ENCODE peak calls at places on chromosome 17, in four cellular contexts. One of them, this sample, is unnamed.

GRCh38 chr17:4498461-4499397 is at the start of gene SPNS2:
- DNase-seq in adrenal gland: peak
- DNase-seq in lower leg skin: no peak
- DNase-seq in stomach: peak
- DNase-seq in this sample: peak

GRCh38 chr17:4420692-4421131 is 13.0 kb upstream of the SPNS3 start:
- DNase-seq in stomach: peak
- DNase-seq in lower leg skin: no peak
- DNase-seq in adrenal gland: peak
- DNase-seq in this sample: peak

GRCh38 chr17:53032861-53033271 is 789.9 kb upstream of the KIF2B start:
- DNase-seq in stomach: no peak
- DNase-seq in adrenal gland: no peak
- DNase-seq in lower leg skin: no peak
- DNase-seq in this sample: no peak

GRCh38 chr17:79258843-79259242 is 184.2 kb downstream of the ENGASE start:
- DNase-seq in lower leg skin: no peak
- DNase-seq in stomach: no peak
- DNase-seq in adrenal gland: no peak
- DNase-seq in this sample: no peak

GRCh38 chr17:78291944-78292910 is 60.8 kb downstream of the TMEM235 start:
- DNase-seq in adrenal gland: no peak
- DNase-seq in lower leg skin: no peak
- DNase-seq in stomach: no peak
- DNase-seq in this sample: peak

GRCh38 chr17:41098476-41098875 is 534 bp upstream of the KRTAP4-8 start:
- DNase-seq in adrenal gland: no peak
- DNase-seq in lower leg skin: no peak
- DNase-seq in stomach: no peak
- DNase-seq in this sample: no peak

GRCh38 chr17:77837917-77838316 is 120.6 kb upstream of the TNRC6C start:
- DNase-seq in stomach: no peak
- DNase-seq in adrenal gland: no peak
- DNase-seq in lower leg skin: no peak
- DNase-seq in this sample: no peak

GRCh38 chr17:64920419-64921172 is 1.3 kb upstream of the LRRC37A3 start:
- DNase-seq in lower leg skin: no peak
- DNase-seq in stomach: no peak
- DNase-seq in adrenal gland: peak
- DNase-seq in this sample: no peak

GRCh38 chr17:57562231-57562630 is 182.9 kb downstream of the CCDC182 start:
- DNase-seq in adrenal gland: no peak
- DNase-seq in lower leg skin: no peak
- DNase-seq in stomach: no peak
- DNase-seq in this sample: no peak

GRCh38 chr17:77543779-77544178 is 403.0 kb downstream of the SEC14L1 start:
- DNase-seq in stomach: no peak
- DNase-seq in lower leg skin: no peak
- DNase-seq in adrenal gland: no peak
- DNase-seq in this sample: no peak

GRCh38 chr17:21119247-21119944 is 7.4 kb upstream of the DHRS7B start:
- DNase-seq in stomach: peak
- DNase-seq in lower leg skin: peak
- DNase-seq in adrenal gland: peak
- DNase-seq in this sample: peak

GRCh38 chr17:67574658-67575293 is 143.0 kb upstream of the NOL11 start:
- DNase-seq in adrenal gland: no peak
- DNase-seq in stomach: no peak
- DNase-seq in lower leg skin: no peak
- DNase-seq in this sample: no peak

GRCh38 chr17:58377005-58377660 is 25.1 kb upstream of the SUPT4H1 start:
- DNase-seq in lower leg skin: no peak
- DNase-seq in adrenal gland: no peak
- DNase-seq in stomach: peak
- DNase-seq in this sample: no peak

GRCh38 chr17:79621151-79621940 is 10.5 kb upstream of the RBFOX3 start:
- DNase-seq in stomach: no peak
- DNase-seq in lower leg skin: peak
- DNase-seq in adrenal gland: no peak
- DNase-seq in this sample: no peak

GRCh38 chr17:30344283-30345088 is 10.6 kb upstream of the TMIGD1 start:
- DNase-seq in stomach: peak
- DNase-seq in lower leg skin: no peak
- DNase-seq in adrenal gland: peak
- DNase-seq in this sample: peak

GRCh38 chr17:43791589-43791988 is 11.4 kb downstream of the CFAP97D1 start:
- DNase-seq in stomach: no peak
- DNase-seq in adrenal gland: no peak
- DNase-seq in lower leg skin: no peak
- DNase-seq in this sample: no peak

GRCh38 chr17:65181237-65182061 is 44.3 kb downstream of the RGS9 start:
- DNase-seq in stomach: no peak
- DNase-seq in lower leg skin: no peak
- DNase-seq in adrenal gland: no peak
- DNase-seq in this sample: no peak

GRCh38 chr17:50266384-50267073 is 7.7 kb upstream of the TMEM92 start:
- DNase-seq in lower leg skin: peak
- DNase-seq in adrenal gland: peak
- DNase-seq in stomach: peak
- DNase-seq in this sample: no peak

GRCh38 chr17:28839221-28839620 is 3.4 kb downstream of the FAM222B start:
- DNase-seq in adrenal gland: no peak
- DNase-seq in stomach: no peak
- DNase-seq in lower leg skin: no peak
- DNase-seq in this sample: no peak

GRCh38 chr17:75610103-75610984 is 22.7 kb downstream of the MYO15B start:
- DNase-seq in stomach: peak
- DNase-seq in adrenal gland: no peak
- DNase-seq in lower leg skin: no peak
- DNase-seq in this sample: no peak

GRCh38 chr17:20999044-20999573 is 43.7 kb downstream of the USP22 start:
- DNase-seq in lower leg skin: no peak
- DNase-seq in adrenal gland: peak
- DNase-seq in stomach: no peak
- DNase-seq in this sample: no peak

GRCh38 chr17:77128895-77129567 is 11.7 kb upstream of the SEC14L1 start:
- DNase-seq in adrenal gland: no peak
- DNase-seq in stomach: no peak
- DNase-seq in lower leg skin: no peak
- DNase-seq in this sample: no peak

GRCh38 chr17:32739722-32740121 is 137.2 kb downstream of the MYO1D start:
- DNase-seq in adrenal gland: no peak
- DNase-seq in stomach: no peak
- DNase-seq in lower leg skin: no peak
- DNase-seq in this sample: no peak

GRCh38 chr17:66580601-66581385 is 254.1 kb upstream of the CACNG5 start:
- DNase-seq in lower leg skin: no peak
- DNase-seq in stomach: peak
- DNase-seq in adrenal gland: peak
- DNase-seq in this sample: no peak

GRCh38 chr17:55168970-55169687 is 95.6 kb upstream of the HLF start:
- DNase-seq in lower leg skin: no peak
- DNase-seq in adrenal gland: no peak
- DNase-seq in stomach: no peak
- DNase-seq in this sample: no peak

GRCh38 chr17:45240905-45241314 is 19.2 kb downstream of the FMNL1 start:
- DNase-seq in stomach: no peak
- DNase-seq in adrenal gland: no peak
- DNase-seq in lower leg skin: no peak
- DNase-seq in this sample: no peak

GRCh38 chr17:1713878-1714487 is 3.8 kb upstream of the TLCD2 start:
- DNase-seq in lower leg skin: peak
- DNase-seq in stomach: peak
- DNase-seq in adrenal gland: no peak
- DNase-seq in this sample: no peak
- TF ChIP-seq CTCF in lower leg skin: no peak
- TF ChIP-seq CTCF in stomach: peak
- TF ChIP-seq CTCF in adrenal gland: peak
- TF ChIP-seq CTCF in this sample: peak

GRCh38 chr17:494601-495195 is 142.1 kb upstream of the RPH3AL start:
- DNase-seq in adrenal gland: no peak
- DNase-seq in stomach: no peak
- DNase-seq in lower leg skin: no peak
- DNase-seq in this sample: no peak
- TF ChIP-seq POLR2A in adrenal gland: no peak
- TF ChIP-seq POLR2A in stomach: no peak
- TF ChIP-seq POLR2A in lower leg skin: no peak
- TF ChIP-seq POLR2A in this sample: no peak

GRCh38 chr17:36631022-36631421 is 29.6 kb downstream of the MRM1 start:
- DNase-seq in stomach: no peak
- DNase-seq in adrenal gland: no peak
- DNase-seq in lower leg skin: no peak
- DNase-seq in this sample: no peak

GRCh38 chr17:36629970-36630369 is 28.6 kb downstream of the MRM1 start:
- DNase-seq in adrenal gland: no peak
- DNase-seq in lower leg skin: no peak
- DNase-seq in stomach: no peak
- DNase-seq in this sample: no peak

GRCh38 chr17:36628576-36628975 is 27.2 kb downstream of the MRM1 start:
- DNase-seq in lower leg skin: no peak
- DNase-seq in adrenal gland: no peak
- DNase-seq in stomach: no peak
- DNase-seq in this sample: no peak

GRCh38 chr17:36629252-36629847 is 28.0 kb downstream of the MRM1 start:
- DNase-seq in adrenal gland: peak
- DNase-seq in lower leg skin: peak
- DNase-seq in stomach: peak
- DNase-seq in this sample: peak

GRCh38 chr17:36632916-36633846 is 31.8 kb downstream of the MRM1 start:
- DNase-seq in stomach: no peak
- DNase-seq in lower leg skin: no peak
- DNase-seq in adrenal gland: no peak
- DNase-seq in this sample: no peak
- H3K4me3 ChIP-seq in stomach: no peak
- H3K4me3 ChIP-seq in lower leg skin: no peak
- H3K4me3 ChIP-seq in adrenal gland: no peak
- H3K4me3 ChIP-seq in this sample: no peak

GRCh38 chr17:47621293-47622178 is 28.2 kb upstream of the KPNB1 start:
- DNase-seq in adrenal gland: peak
- DNase-seq in stomach: no peak
- DNase-seq in lower leg skin: no peak
- DNase-seq in this sample: peak
- TF ChIP-seq CTCF in adrenal gland: no peak
- TF ChIP-seq CTCF in stomach: no peak
- TF ChIP-seq CTCF in lower leg skin: no peak
- TF ChIP-seq CTCF in this sample: no peak

GRCh38 chr17:39625198-39625769 is 1.5 kb upstream of the PPP1R1B start:
- DNase-seq in stomach: no peak
- DNase-seq in lower leg skin: no peak
- DNase-seq in adrenal gland: no peak
- DNase-seq in this sample: no peak
- TF ChIP-seq POLR2A in stomach: no peak
- TF ChIP-seq POLR2A in lower leg skin: no peak
- TF ChIP-seq POLR2A in adrenal gland: no peak
- TF ChIP-seq POLR2A in this sample: no peak

DNA sequence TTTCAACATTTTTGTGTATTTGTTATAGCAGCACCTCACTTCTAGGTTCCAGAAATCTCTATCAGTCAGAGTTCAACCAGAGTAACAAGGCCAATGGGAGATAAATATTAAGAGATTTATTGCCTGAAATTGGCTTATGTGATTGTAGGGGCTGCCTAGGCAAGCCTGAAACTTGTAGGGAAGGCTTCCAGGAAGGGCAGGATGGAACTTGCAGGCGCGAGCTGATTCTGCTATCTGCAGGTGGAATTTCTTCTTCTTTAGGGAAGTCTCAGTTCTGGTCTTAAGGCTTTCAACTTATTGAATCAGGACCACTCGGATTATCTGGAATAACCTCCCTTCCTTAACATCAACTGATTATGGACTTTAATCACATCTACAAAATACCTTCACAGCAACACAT is 199.5 kb upstream of the NLRP1 start:
- DNase-seq in lower leg skin: peak
- DNase-seq in stomach: no peak
- DNase-seq in adrenal gland: no peak
- DNase-seq in this sample: no peak
- H3K4me3 ChIP-seq in lower leg skin: no peak
- H3K4me3 ChIP-seq in stomach: no peak
- H3K4me3 ChIP-seq in adrenal gland: no peak
- H3K4me3 ChIP-seq in this sample: no peak

GRCh38 chr17:61567045-61567802 is 23.8 kb downstream of the NACA2 start:
- DNase-seq in adrenal gland: no peak
- DNase-seq in stomach: no peak
- DNase-seq in lower leg skin: no peak
- DNase-seq in this sample: no peak
- TF ChIP-seq CTCF in adrenal gland: no peak
- TF ChIP-seq CTCF in stomach: no peak
- TF ChIP-seq CTCF in lower leg skin: no peak
- TF ChIP-seq CTCF in this sample: no peak